ENCODE peak calls at places on chromosomes 2 and 18, in nine cellular contexts. Y is dermis microvascular lymphatic vessel endothelial cell; H is activated T-cell treated with anti-CD3 and anti-CD28 coated beads, Interleukin-2, amount 50 U/mL, for 24 hours; E is SW480; C is A549; P is HT-29; O is fibroblast of mammary gland; M is Panc1; J is NCI-H1417. V is an unnamed sample.

GRCh38 chr2:879540-879939 is 71.1 kb upstream of the SNTG2 start:
- DNase-seq in M (no peak), C (no peak), J (no peak), O (no peak), Y (no peak), P (no peak), E (no peak), H (no peak), V (no peak)

GRCh38 chr2:42841344-42841743 is 49.0 kb upstream of the HAAO start:
- DNase-seq in M (no peak), J (no peak), P (no peak), C (no peak), H (no peak), E (no peak), O (no peak), Y (no peak), V (no peak)

GRCh38 chr2:133733856-133734255 is 165.6 kb upstream of the NCKAP5 start:
- DNase-seq in H (no peak), P (no peak), C (no peak), Y (no peak), J (no peak), M (no peak), O (no peak), E (no peak), V (no peak)

GRCh38 chr18:34077599-34077998 is 147.1 kb downstream of the NOL4 start:
- DNase-seq in H (no peak), J (no peak), M (no peak), P (no peak), E (peak; percentile 0), O (no peak), Y (no peak), C (no peak), V (no peak)

GRCh38 chr18:57534535-57534934 is 52.0 kb downstream of the FECH start:
- DNase-seq in H (no peak), M (no peak), O (no peak), Y (no peak), P (no peak), C (no peak), J (no peak), E (no peak), V (peak; percentile 52)

GRCh38 chr2:80858955-80859354 is 554.4 kb upstream of the LRRTM1 start:
- DNase-seq in C (no peak), O (no peak), J (no peak), E (peak; percentile 3), P (no peak), H (no peak), M (no peak), Y (no peak), V (no peak)

GRCh38 chr2:218727502-218728165 is 17.0 kb downstream of the TTLL4 start:
- DNase-seq in Y (no peak), E (peak; percentile 40), C (no peak), P (no peak), O (peak; percentile 52), H (no peak), M (no peak), J (no peak), V (peak; percentile 44)

GRCh38 chr2:52107124-52107523 is 1075.2 kb upstream of the NRXN1 start:
- DNase-seq in O (no peak), J (no peak), Y (no peak), C (no peak), P (no peak), H (no peak), E (no peak), M (no peak), V (no peak)

GRCh38 chr2:237669628-237670351 is 42.4 kb downstream of the LRRFIP1 start:
- DNase-seq in O (peak; percentile 100), H (no peak), P (peak; percentile 55), Y (peak; percentile 71), C (no peak), E (peak; percentile 54), J (peak; percentile 80), M (no peak), V (peak; percentile 76)

GRCh38 chr2:181104512-181105121 is 124.2 kb downstream of the UBE2E3 start:
- DNase-seq in Y (peak; percentile 17), E (peak; percentile 44), H (no peak), O (peak; percentile 79), P (peak; percentile 49), J (peak; percentile 32), C (peak; percentile 9), M (peak; percentile 52), V (peak; percentile 39)

GRCh38 chr2:199928626-199929025 is 17.5 kb downstream of the C2orf69 start:
- DNase-seq in J (no peak), Y (no peak), C (no peak), M (no peak), P (no peak), E (no peak), H (no peak), O (no peak), V (no peak)

GRCh38 chr2:118613742-118614141 is 233.7 kb downstream of the EN1 start:
- DNase-seq in C (no peak), Y (no peak), J (peak; percentile 22), E (peak; percentile 6), P (peak; percentile 51), M (no peak), O (no peak), H (no peak), V (peak; percentile 88)

GRCh38 chr2:24421668-24422067 is 61.3 kb upstream of the ITSN2 start:
- DNase-seq in O (peak; percentile 58), C (peak; percentile 43), P (peak; percentile 70), E (peak; percentile 70), J (peak; percentile 42), M (no peak), H (peak; percentile 67), Y (peak; percentile 32), V (peak; percentile 52)

GRCh38 chr2:219689676-219690628 is 62.5 kb downstream of the SLC4A3 start:
- DNase-seq in O (peak; percentile 77), P (peak; percentile 54), Y (peak; percentile 18), E (peak; percentile 67), H (no peak), M (no peak), J (peak; percentile 27), C (peak; percentile 57), V (peak; percentile 52)

GRCh38 chr2:45003586-45004568 is 5.4 kb downstream of the SIX2 start:
- DNase-seq in Y (no peak), O (no peak), H (no peak), M (no peak), C (no peak), E (no peak), P (no peak), J (no peak), V (no peak)

GRCh38 chr2:186431306-186431705 is 54.8 kb upstream of the ZC3H15 start:
- DNase-seq in Y (no peak), M (no peak), O (no peak), P (no peak), H (no peak), E (no peak), C (no peak), J (no peak), V (peak; percentile 29)

GRCh38 chr2:134087371-134087921 is 166.4 kb upstream of the MGAT5 start:
- DNase-seq in P (peak; percentile 5), M (no peak), C (no peak), J (no peak), E (peak; percentile 65), H (no peak), Y (no peak), O (no peak), V (peak; percentile 68)

GRCh38 chr2:214169736-214170135 is 241.1 kb upstream of the VWC2L start:
- DNase-seq in H (no peak), M (no peak), P (no peak), C (no peak), O (peak; percentile 36), E (no peak), Y (no peak), J (no peak), V (no peak)

GRCh38 chr2:207716061-207716460 is 4.6 kb downstream of the CCNYL1 start:
- DNase-seq in H (no peak), M (no peak), E (no peak), J (no peak), O (no peak), C (no peak), P (no peak), Y (peak; percentile 77), V (no peak)

GRCh38 chr2:218834685-218835084 is 3.1 kb upstream of the PRKAG3 start:
- DNase-seq in P (no peak), M (no peak), O (no peak), Y (no peak), H (no peak), J (no peak), C (no peak), E (no peak), V (no peak)

GRCh38 chr18:79796531-79797390 is 977 bp upstream of the KCNG2 start:
- DNase-seq in Y (no peak), O (peak; percentile 31), P (no peak), M (no peak), E (no peak), J (peak; percentile 41), H (no peak), C (no peak), V (no peak)

GRCh38 chr2:180268006-180268405 is 260.9 kb upstream of the CWC22 start:
- DNase-seq in P (no peak), J (no peak), Y (no peak), M (no peak), C (no peak), O (no peak), E (no peak), H (no peak), V (no peak)